ENCODE peak calls at places on chromosomes 5 and 9, in six cellular contexts. A is amniotic epithelial cell; U is cardiac muscle cell; K is NCI-H1436; S is globus pallidus; N is activated effector memory CD4-positive, alpha-beta T cell treated with anti-CD3 and anti-CD28 coated beads, Interleukin-2, amount 50 U/mL, for 16 hours. T is an unnamed sample.

GRCh38 chr9:129210125-129210524 is 32.1 kb upstream of the IER5L start:
- DNase-seq in A (no peak), N (no peak), S (no peak), K (no peak), U (no peak), T (no peak)

GRCh38 chr5:72063219-72063819 is 44.0 kb upstream of the MAP1B start:
- DNase-seq in A (peak), S (no peak), U (peak), K (no peak), N (no peak), T (no peak)

GRCh38 chr5:159059722-159060121 is 40.0 kb downstream of the EBF1 start:
- DNase-seq in S (no peak), A (no peak), K (no peak), U (no peak), N (no peak), T (no peak)

GRCh38 chr9:86966852-86967511 is 19.7 kb upstream of the GAS1 start:
- DNase-seq in N (no peak), S (no peak), U (no peak), A (peak), K (no peak), T (no peak)

GRCh38 chr5:138654281-138654867 is 79.2 kb upstream of the HSPA9 start:
- DNase-seq in U (no peak), K (no peak), S (no peak), A (peak), N (peak), T (no peak)

GRCh38 chr9:81534138-81534865 is 155.0 kb downstream of the TLE1 start:
- DNase-seq in K (no peak), A (no peak), U (no peak), S (no peak), N (no peak), T (no peak)

GRCh38 chr5:81904166-81904565 is 67.7 kb upstream of the ATG10 start:
- DNase-seq in S (peak), N (no peak), U (no peak), K (no peak), A (no peak), T (no peak)

GRCh38 chr9:129253820-129254381 is 75.8 kb upstream of the IER5L start:
- DNase-seq in A (peak), U (peak), K (no peak), N (peak), S (peak), T (no peak)

GRCh38 chr5:41009228-41009627 is 61.9 kb downstream of the MROH2B start:
- DNase-seq in U (no peak), N (no peak), K (no peak), A (no peak), S (no peak), T (peak)

GRCh38 chr5:94057655-94058054 is 316.3 kb upstream of the POU5F2 start:
- DNase-seq in U (no peak), S (no peak), N (no peak), K (no peak), A (no peak), T (no peak)

GRCh38 chr5:34826347-34826746 is 12.6 kb upstream of the TTC23L start:
- DNase-seq in S (no peak), K (no peak), A (peak), U (peak), N (no peak), T (no peak)

GRCh38 chr9:131833906-131834305 is 94.0 kb upstream of the RAPGEF1 start:
- DNase-seq in A (peak), U (no peak), S (no peak), K (no peak), N (no peak), T (no peak)

GRCh38 chr5:74040065-74040551 is 414.1 kb downstream of the ARHGEF28 start:
- DNase-seq in N (no peak), U (no peak), A (peak), K (no peak), S (no peak), T (no peak)

GRCh38 chr5:14462681-14463080 is 118.9 kb upstream of the OTULINL start:
- DNase-seq in U (no peak), K (no peak), A (no peak), S (no peak), N (no peak), T (no peak)

GRCh38 chr5:65548281-65548680 is 14.7 kb downstream of the CENPK start:
- DNase-seq in N (no peak), K (no peak), S (no peak), U (no peak), A (no peak), T (no peak)

GRCh38 chr5:40689442-40689841 is 9.7 kb downstream of the PTGER4 start:
- DNase-seq in K (no peak), U (no peak), A (peak), S (no peak), N (peak), T (no peak)

GRCh38 chr5:139837711-139838380 is 42.2 kb downstream of the PSD2 start:
- DNase-seq in A (no peak), N (no peak), S (no peak), K (no peak), U (no peak), T (no peak)

GRCh38 chr9:77731930-77732329 is 83.8 kb upstream of the GNA14 start:
- DNase-seq in A (peak), S (no peak), N (no peak), K (peak), U (no peak), T (peak)

GRCh38 chr5:116532762-116533525 is 41.7 kb downstream of the SEMA6A start:
- DNase-seq in N (no peak), S (no peak), A (no peak), U (no peak), K (peak), T (no peak)

GRCh38 chr5:173001229-173001841 is 17.8 kb downstream of the ATP6V0E1 start:
- DNase-seq in U (no peak), S (no peak), A (no peak), N (peak), K (no peak), T (no peak)

GRCh38 chr9:87201316-87201715 is 254.0 kb upstream of the GAS1 start:
- DNase-seq in N (no peak), S (no peak), A (no peak), U (no peak), K (no peak), T (no peak)

GRCh38 chr5:175885813-175886212 is 14.4 kb downstream of the CPLX2 start:
- DNase-seq in N (no peak), S (no peak), A (peak), U (no peak), K (no peak), T (no peak)

GRCh38 chr5:74056789-74057164 is 430.8 kb downstream of the ARHGEF28 start:
- DNase-seq in K (no peak), U (peak), S (no peak), A (peak), N (no peak), T (no peak)

GRCh38 chr9:90801507-90802289 is at the start of gene SYK:
- DNase-seq in S (peak), U (peak), A (no peak), N (no peak), K (peak), T (peak)

GRCh38 chr9:20253635-20254034 is 368.7 kb downstream of the MLLT3 start:
- DNase-seq in N (no peak), S (no peak), U (no peak), A (peak), K (no peak), T (no peak)

GRCh38 chr5:56534102-56534501 is 281.2 kb upstream of the MAP3K1 start:
- DNase-seq in U (no peak), S (no peak), N (peak), A (peak), K (no peak), T (no peak)

GRCh38 chr9:7935666-7936065 is 136.1 kb upstream of the DMAC1 start:
- DNase-seq in U (no peak), S (no peak), A (no peak), N (no peak), K (no peak), T (no peak)

GRCh38 chr9:34783951-34784487 is 74.1 kb upstream of the CCL21 start:
- DNase-seq in A (no peak), S (no peak), K (no peak), U (no peak), N (no peak), T (no peak)

GRCh38 chr5:52924458-52924857 is 64.7 kb upstream of the ITGA2 start:
- DNase-seq in A (no peak), U (no peak), S (no peak), K (no peak), N (no peak), T (no peak)

GRCh38 chr9:86822414-86822813 is 124.9 kb downstream of the GAS1 start:
- DNase-seq in N (no peak), A (peak), K (no peak), S (no peak), U (no peak), T (no peak)

GRCh38 chr5:18119156-18119785 is 485.0 kb downstream of the TAF11L14 start:
- DNase-seq in U (no peak), A (no peak), N (no peak), K (no peak), S (no peak), T (no peak)

GRCh38 chr9:133658442-133659431 is 22.6 kb downstream of the DBH start:
- DNase-seq in U (peak), K (no peak), N (no peak), A (peak), S (no peak), T (no peak)

GRCh38 chr5:87732875-87733768 is 320.4 kb upstream of the CCNH start:
- DNase-seq in K (no peak), N (no peak), U (no peak), A (no peak), S (no peak), T (no peak)

GRCh38 chr9:100670719-100671118 is 92.8 kb downstream of the CAVIN4 start:
- DNase-seq in U (no peak), A (no peak), S (no peak), N (no peak), K (no peak), T (no peak)

GRCh38 chr5:172823840-172824362 is 10.2 kb upstream of the ERGIC1 start:
- DNase-seq in U (no peak), K (no peak), N (no peak), S (no peak), A (no peak), T (no peak)

GRCh38 chr5:139660916-139661814 is 13.0 kb downstream of the CXXC5 start:
- DNase-seq in K (no peak), S (peak), A (peak), U (no peak), N (no peak), T (peak)

GRCh38 chr5:93926831-93927600 is 185.6 kb upstream of the POU5F2 start:
- DNase-seq in S (no peak), A (peak), K (no peak), N (no peak), U (no peak), T (no peak)

GRCh38 chr9:130835441-130836298 is 616 bp downstream of the ABL1 start:
- DNase-seq in A (no peak), S (no peak), U (peak), N (peak), K (peak), T (peak)

GRCh38 chr5:142829821-142830220 is 59.6 kb downstream of the ARHGAP26 start:
- DNase-seq in S (no peak), A (peak), K (no peak), N (no peak), U (no peak), T (no peak)

T was measured in SK-N-SH.